ENCODE peak calls at places on chromosomes 5 and 9, in five cellular contexts. One of them, this sample, is unnamed. For H3K4me1, the result is how much of the 10 kb centered on the place peaks cover.

GRCh38 chr5:90982576-90982975 is 400.5 kb downstream of the ARRDC3 start:
- DNase-seq in IMR-90: no peak
- DNase-seq in Peyer's patch: no peak
- DNase-seq in A549: peak
- DNase-seq in suprapubic skin: no peak
- DNase-seq in this sample: no peak

GRCh38 chr9:134210908-134211810 is 46.8 kb upstream of the RNU6ATAC start:
- DNase-seq in IMR-90: no peak
- DNase-seq in Peyer's patch: no peak
- DNase-seq in A549: no peak
- DNase-seq in suprapubic skin: peak
- DNase-seq in this sample: no peak

GRCh38 chr9:121505903-121506640 is 6.4 kb upstream of the GGTA1 start:
- DNase-seq in IMR-90: no peak
- DNase-seq in Peyer's patch: no peak
- DNase-seq in A549: no peak
- DNase-seq in suprapubic skin: no peak
- DNase-seq in this sample: no peak

GRCh38 chr9:132237481-132237880 is 75.6 kb downstream of the NTNG2 start:
- DNase-seq in IMR-90: no peak
- DNase-seq in Peyer's patch: no peak
- DNase-seq in A549: peak
- DNase-seq in suprapubic skin: no peak
- DNase-seq in this sample: no peak

GRCh38 chr9:79660615-79661014 is 88.8 kb downstream of the TLE4 start:
- DNase-seq in IMR-90: no peak
- DNase-seq in Peyer's patch: no peak
- DNase-seq in A549: no peak
- DNase-seq in suprapubic skin: no peak
- DNase-seq in this sample: no peak

GRCh38 chr9:87562062-87562461 is 64.4 kb downstream of the DAPK1 start:
- DNase-seq in IMR-90: no peak
- DNase-seq in Peyer's patch: no peak
- DNase-seq in A549: no peak
- DNase-seq in suprapubic skin: no peak
- DNase-seq in this sample: no peak

GRCh38 chr9:98182069-98182820 is 10.2 kb downstream of the CORO2A start:
- DNase-seq in IMR-90: no peak
- DNase-seq in Peyer's patch: peak
- DNase-seq in A549: no peak
- DNase-seq in suprapubic skin: no peak
- DNase-seq in this sample: no peak

GRCh38 chr5:73821003-73821402 is 195.0 kb downstream of the ARHGEF28 start:
- DNase-seq in IMR-90: no peak
- DNase-seq in Peyer's patch: no peak
- DNase-seq in A549: no peak
- DNase-seq in suprapubic skin: no peak
- DNase-seq in this sample: no peak

GRCh38 chr5:172096184-172096941 is 89.9 kb upstream of the FBXW11 start:
- DNase-seq in IMR-90: no peak
- DNase-seq in Peyer's patch: no peak
- DNase-seq in A549: no peak
- DNase-seq in suprapubic skin: no peak
- DNase-seq in this sample: no peak

GRCh38 chr9:78365979-78366697 is 69.2 kb downstream of the PSAT1 start:
- DNase-seq in IMR-90: peak
- DNase-seq in Peyer's patch: no peak
- DNase-seq in A549: peak
- DNase-seq in suprapubic skin: no peak
- DNase-seq in this sample: no peak

GRCh38 chr5:159208508-159209437 is 580 bp downstream of the RNF145 start:
- DNase-seq in IMR-90: peak
- DNase-seq in Peyer's patch: peak
- DNase-seq in A549: peak
- DNase-seq in suprapubic skin: peak
- DNase-seq in this sample: peak

GRCh38 chr9:82105729-82106128 is 117.2 kb downstream of the SPATA31D1 start:
- DNase-seq in IMR-90: no peak
- DNase-seq in Peyer's patch: no peak
- DNase-seq in A549: no peak
- DNase-seq in suprapubic skin: no peak
- DNase-seq in this sample: peak

GRCh38 chr5:159915913-159916840 is at the start of gene ADRA1B:
- DNase-seq in IMR-90: peak
- DNase-seq in Peyer's patch: peak
- DNase-seq in A549: peak
- DNase-seq in suprapubic skin: peak
- DNase-seq in this sample: peak

GRCh38 chr9:137467161-137467581 is 8.0 kb upstream of the NSMF start:
- DNase-seq in IMR-90: no peak
- DNase-seq in Peyer's patch: no peak
- DNase-seq in A549: no peak
- DNase-seq in suprapubic skin: no peak
- DNase-seq in this sample: no peak

GRCh38 chr5:133405275-133406034 is 206.9 kb downstream of the FSTL4 start:
- DNase-seq in IMR-90: no peak
- DNase-seq in Peyer's patch: no peak
- DNase-seq in A549: no peak
- DNase-seq in suprapubic skin: no peak
- DNase-seq in this sample: no peak

GRCh38 chr5:169923988-169924387 is 56.3 kb downstream of the INSYN2B start:
- DNase-seq in IMR-90: no peak
- DNase-seq in Peyer's patch: no peak
- DNase-seq in A549: no peak
- DNase-seq in suprapubic skin: no peak
- DNase-seq in this sample: no peak

GRCh38 chr9:122378236-122378635 is 7.4 kb downstream of the PTGS1 start:
- DNase-seq in IMR-90: no peak
- DNase-seq in Peyer's patch: peak
- DNase-seq in A549: no peak
- DNase-seq in suprapubic skin: no peak
- DNase-seq in this sample: no peak

GRCh38 chr9:130331573-130331972 is 66.0 kb downstream of the HMCN2 start:
- DNase-seq in IMR-90: peak
- DNase-seq in Peyer's patch: peak
- DNase-seq in A549: peak
- DNase-seq in suprapubic skin: peak
- DNase-seq in this sample: peak

GRCh38 chr5:109825450-109825849 is 135.7 kb downstream of the MAN2A1 start:
- DNase-seq in IMR-90: peak
- DNase-seq in Peyer's patch: no peak
- DNase-seq in A549: peak
- DNase-seq in suprapubic skin: no peak
- DNase-seq in this sample: no peak

GRCh38 chr5:127961764-127962148 is 121.8 kb upstream of the SLC12A2 start:
- DNase-seq in IMR-90: no peak
- DNase-seq in Peyer's patch: no peak
- DNase-seq in A549: no peak
- DNase-seq in suprapubic skin: no peak
- DNase-seq in this sample: no peak

GRCh38 chr5:167688731-167689130 is 602.7 kb upstream of the WWC1 start:
- DNase-seq in IMR-90: peak
- DNase-seq in Peyer's patch: no peak
- DNase-seq in A549: no peak
- DNase-seq in suprapubic skin: no peak
- DNase-seq in this sample: no peak

GRCh38 chr9:87497604-87498045 is at the start of gene DAPK1:
- DNase-seq in IMR-90: no peak
- DNase-seq in Peyer's patch: peak
- DNase-seq in A549: peak
- DNase-seq in suprapubic skin: no peak
- DNase-seq in this sample: peak

GRCh38 chr5:60844429-60844890 is 391 bp upstream of the ELOVL7 start:
- DNase-seq in IMR-90: peak
- DNase-seq in Peyer's patch: no peak
- DNase-seq in A549: no peak
- DNase-seq in suprapubic skin: no peak
- DNase-seq in this sample: no peak

GRCh38 chr9:103188966-103189365 is 193.8 kb downstream of the CYLC2 start:
- DNase-seq in IMR-90: no peak
- DNase-seq in Peyer's patch: no peak
- DNase-seq in A549: no peak
- DNase-seq in suprapubic skin: no peak
- DNase-seq in this sample: peak

GRCh38 chr5:138438724-138439536 is at the start of gene REEP2:
- DNase-seq in IMR-90: peak
- DNase-seq in Peyer's patch: no peak
- DNase-seq in A549: peak
- DNase-seq in suprapubic skin: no peak
- DNase-seq in this sample: peak

GRCh38 chr9:131324736-131325679 is 35.5 kb downstream of the PLPP7 start:
- DNase-seq in IMR-90: no peak
- DNase-seq in Peyer's patch: no peak
- DNase-seq in A549: no peak
- DNase-seq in suprapubic skin: peak
- DNase-seq in this sample: no peak

GRCh38 chr5:101991486-101991885 is 304.6 kb downstream of the SLCO4C1 start:
- DNase-seq in IMR-90: no peak
- DNase-seq in Peyer's patch: no peak
- DNase-seq in A549: no peak
- DNase-seq in suprapubic skin: no peak
- DNase-seq in this sample: no peak

GRCh38 chr5:16805478-16805877 is 130.6 kb downstream of the MYO10 start:
- DNase-seq in IMR-90: no peak
- DNase-seq in Peyer's patch: no peak
- DNase-seq in A549: no peak
- DNase-seq in suprapubic skin: no peak
- DNase-seq in this sample: no peak

GRCh38 chr5:9540791-9541190 is 5.1 kb downstream of the SEMA5A start:
- DNase-seq in IMR-90: peak
- DNase-seq in Peyer's patch: no peak
- DNase-seq in A549: no peak
- DNase-seq in suprapubic skin: no peak
- DNase-seq in this sample: no peak

GRCh38 chr9:74497750-74498615 is 848 bp downstream of the RORB start:
- DNase-seq in IMR-90: no peak
- DNase-seq in Peyer's patch: peak
- DNase-seq in A549: peak
- DNase-seq in suprapubic skin: no peak
- DNase-seq in this sample: peak

GRCh38 chr5:84685121-84685520 is 300.4 kb upstream of the EDIL3 start:
- DNase-seq in IMR-90: no peak
- DNase-seq in Peyer's patch: no peak
- DNase-seq in A549: no peak
- DNase-seq in suprapubic skin: no peak
- DNase-seq in this sample: no peak

GRCh38 chr9:79176298-79176697 is 395.5 kb upstream of the TLE4 start:
- DNase-seq in IMR-90: peak
- DNase-seq in Peyer's patch: no peak
- DNase-seq in A549: no peak
- DNase-seq in suprapubic skin: no peak
- DNase-seq in this sample: no peak

GRCh38 chr9:34047864-34048729 is 590 bp downstream of the UBAP2 start:
- DNase-seq in IMR-90: no peak
- DNase-seq in Peyer's patch: peak
- DNase-seq in A549: peak
- DNase-seq in suprapubic skin: peak
- DNase-seq in this sample: peak

DNA sequence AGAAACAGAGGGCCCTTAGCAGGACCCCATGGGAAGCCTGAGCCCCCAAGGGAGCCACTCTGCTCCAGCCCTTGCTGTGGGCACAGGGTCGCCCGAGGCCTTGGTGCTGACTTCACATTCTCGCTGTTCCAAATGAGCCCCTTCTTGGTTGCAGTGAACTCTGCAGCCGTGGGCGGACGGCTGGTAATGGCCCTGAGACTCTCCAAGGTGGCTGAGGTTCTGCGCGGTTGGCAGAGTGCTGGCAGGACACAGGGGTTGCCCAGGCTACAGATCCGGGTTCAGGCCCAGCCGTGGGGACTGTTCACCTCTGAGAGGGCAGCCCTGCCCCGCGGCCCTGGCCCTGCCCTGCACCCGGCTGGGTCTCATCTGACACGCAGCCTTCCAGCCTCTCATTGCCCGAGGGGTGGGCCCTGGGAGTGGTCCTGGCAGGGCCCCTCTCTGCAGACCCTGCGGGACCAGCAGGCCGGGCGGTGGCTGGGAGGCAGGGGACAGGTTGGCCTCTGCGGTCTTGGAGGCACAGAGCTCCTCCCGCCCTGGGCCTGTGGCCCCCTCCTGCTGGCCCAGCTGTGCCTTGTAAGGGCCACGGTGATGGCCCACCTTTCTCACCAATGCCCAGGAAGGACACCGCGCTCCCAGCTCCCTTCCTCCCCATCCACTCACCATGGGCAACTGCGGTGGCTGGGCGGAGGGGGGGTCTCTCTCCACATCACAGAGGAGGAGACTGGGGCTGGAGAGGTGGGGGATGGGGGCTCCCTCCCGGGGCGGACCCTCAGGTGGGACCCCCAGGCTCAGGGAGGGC is 51.6 kb downstream of the AHRR start:
- DNase-seq in IMR-90: no peak
- DNase-seq in Peyer's patch: peak
- DNase-seq in A549: no peak
- DNase-seq in suprapubic skin: peak
- DNase-seq in this sample: no peak
- H3K4me3 ChIP-seq in IMR-90: no peak
- H3K4me3 ChIP-seq in Peyer's patch: peak
- H3K4me3 ChIP-seq in A549: peak
- H3K4me3 ChIP-seq in suprapubic skin: peak
- H3K4me3 ChIP-seq in this sample: no peak

GRCh38 chr5:141507387-141508091 is 18.7 kb downstream of the PCDHGC5 start:
- DNase-seq in IMR-90: peak
- DNase-seq in Peyer's patch: no peak
- DNase-seq in A549: no peak
- DNase-seq in suprapubic skin: no peak
- DNase-seq in this sample: peak
- TF ChIP-seq POLR2A in IMR-90: no peak
- TF ChIP-seq POLR2A in Peyer's patch: no peak
- TF ChIP-seq POLR2A in A549: no peak
- TF ChIP-seq POLR2A in suprapubic skin: no peak
- TF ChIP-seq POLR2A in this sample: no peak

GRCh38 chr5:95738834-95739233 is 7.7 kb downstream of the RHOBTB3 start:
- DNase-seq in IMR-90: no peak
- DNase-seq in Peyer's patch: no peak
- DNase-seq in A549: no peak
- DNase-seq in suprapubic skin: no peak
- DNase-seq in this sample: no peak
- H3K4me1 ChIP-seq in IMR-90: under half
- H3K4me1 ChIP-seq in Peyer's patch: under half
- H3K4me1 ChIP-seq in A549: under half
- H3K4me1 ChIP-seq in suprapubic skin: under half
- H3K4me1 ChIP-seq in this sample: half or more

GRCh38 chr9:135283621-135284020 is 196.0 kb upstream of the PPP1R26 start:
- DNase-seq in IMR-90: no peak
- DNase-seq in Peyer's patch: no peak
- DNase-seq in A549: no peak
- DNase-seq in suprapubic skin: no peak
- DNase-seq in this sample: no peak
- H3K4me3 ChIP-seq in IMR-90: no peak
- H3K4me3 ChIP-seq in Peyer's patch: no peak
- H3K4me3 ChIP-seq in A549: no peak
- H3K4me3 ChIP-seq in suprapubic skin: no peak
- H3K4me3 ChIP-seq in this sample: no peak

GRCh38 chr5:143349127-143349526 is 54.4 kb downstream of the NR3C1 start:
- DNase-seq in IMR-90: peak
- DNase-seq in Peyer's patch: no peak
- DNase-seq in A549: no peak
- DNase-seq in suprapubic skin: no peak
- DNase-seq in this sample: no peak
- TF ChIP-seq POLR2A in IMR-90: no peak
- TF ChIP-seq POLR2A in Peyer's patch: no peak
- TF ChIP-seq POLR2A in A549: no peak
- TF ChIP-seq POLR2A in suprapubic skin: no peak
- TF ChIP-seq POLR2A in this sample: no peak

This sample was measured in body of pancreas.